ENCODE peak calls at places on chromosomes 11 and 22, in four cellular contexts. One of them, this sample, is unnamed.
A peak's percentile ranks its signal among the peaks of the same experiment; 100 is the strongest.

GRCh38 chr11:133908827-133909226 is 47.9 kb downstream of the IGSF9B start:
- DNase-seq in colonic mucosa: no peak
- DNase-seq in IMR-90: no peak
- DNase-seq in AG04449: no peak
- DNase-seq in this sample: no peak

GRCh38 chr11:70476669-70477068 is 78.3 kb downstream of the CTTN start:
- DNase-seq in colonic mucosa: no peak
- DNase-seq in IMR-90: peak; percentile 15
- DNase-seq in AG04449: no peak
- DNase-seq in this sample: no peak

GRCh38 chr22:50236731-50237409 is 8.0 kb downstream of the TUBGCP6 start:
- DNase-seq in colonic mucosa: no peak
- DNase-seq in IMR-90: peak; percentile 17
- DNase-seq in AG04449: no peak
- DNase-seq in this sample: no peak

GRCh38 chr22:25673721-25674120 is 68.3 kb upstream of the MYO18B start:
- DNase-seq in colonic mucosa: no peak
- DNase-seq in IMR-90: no peak
- DNase-seq in AG04449: no peak
- DNase-seq in this sample: no peak

GRCh38 chr22:37267128-37267587 is 15.2 kb upstream of the CYTH4 start:
- DNase-seq in colonic mucosa: peak; percentile 50
- DNase-seq in IMR-90: no peak
- DNase-seq in AG04449: no peak
- DNase-seq in this sample: no peak

GRCh38 chr11:75518204-75518549 is 7.6 kb downstream of the GDPD5 start:
- DNase-seq in colonic mucosa: no peak
- DNase-seq in IMR-90: no peak
- DNase-seq in AG04449: no peak
- DNase-seq in this sample: no peak

GRCh38 chr22:49271831-49272230 is 555.8 kb downstream of the BRD1 start:
- DNase-seq in colonic mucosa: no peak
- DNase-seq in IMR-90: no peak
- DNase-seq in AG04449: no peak
- DNase-seq in this sample: no peak

GRCh38 chr11:910044-910588 is 494 bp downstream of the CHID1 start:
- DNase-seq in colonic mucosa: no peak
- DNase-seq in IMR-90: no peak
- DNase-seq in AG04449: no peak
- DNase-seq in this sample: no peak

GRCh38 chr22:31127181-31127772 is 4.5 kb downstream of the INPP5J start:
- DNase-seq in colonic mucosa: no peak
- DNase-seq in IMR-90: no peak
- DNase-seq in AG04449: no peak
- DNase-seq in this sample: no peak

GRCh38 chr11:109865558-109866186 is 227.5 kb upstream of the ZC3H12C start:
- DNase-seq in colonic mucosa: peak; percentile 21
- DNase-seq in IMR-90: no peak
- DNase-seq in AG04449: no peak
- DNase-seq in this sample: no peak

GRCh38 chr11:73312806-73313403 is 4.8 kb downstream of the ARHGEF17 start:
- DNase-seq in colonic mucosa: no peak
- DNase-seq in IMR-90: peak; percentile 72
- DNase-seq in AG04449: no peak
- DNase-seq in this sample: no peak
- H3K4me3 ChIP-seq in colonic mucosa: peak overlapping the region; percentile 15
- H3K4me3 ChIP-seq in IMR-90: peak overlapping the region; percentile 47
- H3K4me3 ChIP-seq in AG04449: peak overlapping the region; percentile 81
- H3K4me3 ChIP-seq in this sample: peak overlapping the region; percentile 56

DNA sequence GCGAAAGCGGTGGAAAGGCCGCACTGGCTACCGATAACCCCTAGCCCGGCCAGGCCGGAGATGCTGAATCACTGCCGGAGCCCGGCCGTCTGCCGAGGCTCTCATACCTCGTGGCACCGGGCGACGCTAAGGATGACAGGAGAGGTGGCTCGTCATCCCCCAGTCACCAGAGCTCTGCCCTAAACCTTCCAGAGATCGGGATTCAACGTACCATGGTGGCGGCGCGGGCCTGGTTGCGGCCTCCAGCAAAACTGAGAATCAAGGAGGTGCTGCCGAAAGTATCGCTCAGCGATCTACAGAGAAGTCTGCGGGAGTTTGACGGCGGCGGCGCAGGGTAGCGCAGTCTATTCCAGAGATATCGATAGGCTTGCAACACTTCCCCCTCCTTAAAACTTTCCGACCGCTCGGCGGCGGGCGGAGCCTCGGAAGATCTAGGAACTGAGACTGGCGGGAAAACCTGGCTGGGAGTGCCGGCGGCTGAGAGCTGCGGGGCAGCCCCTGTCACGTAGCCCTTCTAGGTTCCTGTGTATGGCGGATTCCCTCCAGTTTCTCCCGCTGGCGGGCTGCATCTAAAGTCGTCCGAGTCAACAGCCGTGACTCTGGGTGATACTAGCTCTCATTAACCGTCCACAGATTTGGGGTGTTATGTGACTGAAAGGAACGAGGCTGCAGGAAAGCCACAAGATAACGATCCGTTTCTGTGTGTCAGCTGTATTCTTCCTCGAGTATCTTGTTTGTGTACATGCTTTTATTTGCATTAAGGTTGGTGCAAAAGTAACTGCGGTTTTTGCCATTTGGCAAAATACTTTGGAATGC is at the start of gene PSMA1:
- DNase-seq in colonic mucosa: peak; percentile 97
- DNase-seq in IMR-90: peak; percentile 94
- DNase-seq in AG04449: peak; percentile 78
- DNase-seq in this sample: peak; percentile 81
- TF ChIP-seq CTCF in colonic mucosa: peak; percentile 42
- TF ChIP-seq CTCF in IMR-90: no peak
- TF ChIP-seq CTCF in AG04449: peak; percentile 5
- TF ChIP-seq CTCF in this sample: peak; percentile 2

GRCh38 chr11:12835286-12835685 is 161.1 kb downstream of the TEAD1 start:
- DNase-seq in colonic mucosa: no peak
- DNase-seq in IMR-90: no peak
- DNase-seq in AG04449: no peak
- DNase-seq in this sample: no peak

GRCh38 chr11:12834630-12835029 is 160.4 kb downstream of the TEAD1 start:
- DNase-seq in colonic mucosa: no peak
- DNase-seq in IMR-90: no peak
- DNase-seq in AG04449: no peak
- DNase-seq in this sample: no peak

GRCh38 chr11:12841946-12842630 is 167.0 kb upstream of the RASSF10 start:
- DNase-seq in colonic mucosa: no peak
- DNase-seq in IMR-90: peak; percentile 84
- DNase-seq in AG04449: no peak
- DNase-seq in this sample: peak; percentile 70

GRCh38 chr11:12840871-12841516 is 166.8 kb downstream of the TEAD1 start:
- DNase-seq in colonic mucosa: no peak
- DNase-seq in IMR-90: peak; percentile 52
- DNase-seq in AG04449: no peak
- DNase-seq in this sample: no peak

GRCh38 chr11:12838463-12839120 is 164.4 kb downstream of the TEAD1 start:
- DNase-seq in colonic mucosa: no peak
- DNase-seq in IMR-90: no peak
- DNase-seq in AG04449: no peak
- DNase-seq in this sample: no peak
- H3K4me3 ChIP-seq in colonic mucosa: no peak overlapping the region
- H3K4me3 ChIP-seq in IMR-90: no peak overlapping the region
- H3K4me3 ChIP-seq in AG04449: no peak overlapping the region
- H3K4me3 ChIP-seq in this sample: no peak overlapping the region

GRCh38 chr11:32713496-32713895 is 81.0 kb downstream of the CCDC73 start:
- DNase-seq in colonic mucosa: no peak
- DNase-seq in IMR-90: no peak
- DNase-seq in AG04449: no peak
- DNase-seq in this sample: no peak
- TF ChIP-seq CTCF in colonic mucosa: no peak
- TF ChIP-seq CTCF in IMR-90: peak; percentile 34
- TF ChIP-seq CTCF in AG04449: no peak
- TF ChIP-seq CTCF in this sample: peak; percentile 17

GRCh38 chr11:111916768-111917167 is 1.9 kb upstream of the C11orf52 start:
- DNase-seq in colonic mucosa: no peak
- DNase-seq in IMR-90: no peak
- DNase-seq in AG04449: no peak
- DNase-seq in this sample: no peak

GRCh38 chr11:111920908-111921307 is 2.2 kb downstream of the C11orf52 start:
- DNase-seq in colonic mucosa: no peak
- DNase-seq in IMR-90: no peak
- DNase-seq in AG04449: no peak
- DNase-seq in this sample: no peak

GRCh38 chr11:111917312-111917711 is 1.4 kb upstream of the C11orf52 start:
- DNase-seq in colonic mucosa: no peak
- DNase-seq in IMR-90: no peak
- DNase-seq in AG04449: no peak
- DNase-seq in this sample: no peak

GRCh38 chr11:111917788-111918187 is 925 bp upstream of the C11orf52 start:
- DNase-seq in colonic mucosa: no peak
- DNase-seq in IMR-90: no peak
- DNase-seq in AG04449: no peak
- DNase-seq in this sample: no peak

GRCh38 chr11:111918390-111919256 is at the start of gene C11orf52:
- DNase-seq in colonic mucosa: peak; percentile 87
- DNase-seq in IMR-90: peak; percentile 57
- DNase-seq in AG04449: no peak
- DNase-seq in this sample: no peak
- H3K4me3 ChIP-seq in colonic mucosa: peak within 1 kb of the TSS; percentile 21
- H3K4me3 ChIP-seq in IMR-90: peak within 1 kb of the TSS; percentile 23
- H3K4me3 ChIP-seq in AG04449: peak within 1 kb of the TSS; percentile 16
- H3K4me3 ChIP-seq in this sample: no peak within 1 kb of the TSS

DNA sequence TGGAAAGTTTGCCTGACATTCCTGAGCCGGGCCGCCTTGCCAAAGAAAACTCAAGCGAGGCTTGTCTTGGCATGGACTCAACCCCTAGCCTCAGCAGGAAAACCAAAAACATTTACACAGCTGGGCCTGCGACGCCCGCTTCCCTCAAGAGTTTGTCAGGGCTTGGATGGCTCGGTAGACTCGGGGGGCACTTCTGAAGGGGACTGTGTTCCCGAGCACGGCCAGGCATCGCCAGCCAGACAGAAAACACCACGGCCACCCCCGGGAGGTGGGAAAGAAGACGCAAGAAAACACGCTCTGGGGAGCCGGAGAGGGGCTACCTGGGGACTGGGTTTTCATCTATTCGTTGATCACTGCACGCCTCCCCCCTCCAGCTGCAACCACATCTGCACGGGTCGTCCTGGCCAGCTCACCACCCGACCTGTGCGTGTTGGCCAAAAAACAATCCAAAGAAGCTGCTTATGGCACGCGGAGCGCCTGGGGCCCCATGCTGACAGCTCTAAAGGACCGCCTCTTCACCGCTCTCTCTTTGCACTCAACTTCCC is 380.7 kb downstream of the MN1 start:
- DNase-seq in colonic mucosa: peak; percentile 52
- DNase-seq in IMR-90: peak; percentile 95
- DNase-seq in AG04449: peak; percentile 79
- DNase-seq in this sample: peak; percentile 63
- TF ChIP-seq CTCF in colonic mucosa: no peak
- TF ChIP-seq CTCF in IMR-90: no peak
- TF ChIP-seq CTCF in AG04449: no peak
- TF ChIP-seq CTCF in this sample: no peak

GRCh38 chr11:120333801-120334200 is 2.4 kb upstream of the ARHGEF12 start:
- DNase-seq in colonic mucosa: no peak
- DNase-seq in IMR-90: no peak
- DNase-seq in AG04449: no peak
- DNase-seq in this sample: no peak
- H3K4me3 ChIP-seq in colonic mucosa: no peak overlapping the region
- H3K4me3 ChIP-seq in IMR-90: no peak overlapping the region
- H3K4me3 ChIP-seq in AG04449: no peak overlapping the region
- H3K4me3 ChIP-seq in this sample: no peak overlapping the region

DNA sequence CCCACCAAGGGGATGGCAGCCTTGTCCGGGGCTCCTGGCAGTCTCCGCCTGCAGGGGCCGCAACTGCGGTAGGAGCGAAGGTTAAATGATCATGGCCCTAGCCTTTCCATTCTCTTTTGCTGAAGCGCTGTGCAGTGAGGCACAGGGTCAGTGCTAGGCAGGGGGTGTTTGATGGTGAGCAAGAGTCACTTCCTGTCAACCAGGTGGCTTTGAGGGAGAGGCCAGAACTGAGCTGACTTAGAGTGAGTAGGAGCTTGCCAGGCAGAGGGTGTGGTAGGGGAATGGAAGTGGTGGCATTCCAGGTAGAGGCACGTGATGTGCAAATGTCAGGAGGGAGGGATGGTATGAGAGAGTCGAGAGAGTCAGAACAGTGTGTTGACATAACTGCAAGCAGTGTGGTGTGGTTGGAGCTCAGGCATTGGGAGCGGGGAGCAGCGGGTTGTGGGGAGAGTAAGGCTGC is 33.1 kb downstream of the AMPD3 start:
- DNase-seq in colonic mucosa: peak; percentile 56
- DNase-seq in IMR-90: peak; percentile 11
- DNase-seq in AG04449: no peak
- DNase-seq in this sample: no peak
- TF ChIP-seq CTCF in colonic mucosa: no peak
- TF ChIP-seq CTCF in IMR-90: no peak
- TF ChIP-seq CTCF in AG04449: no peak
- TF ChIP-seq CTCF in this sample: no peak

GRCh38 chr11:112227471-112227870 is 1.2 kb downstream of the PTS start:
- DNase-seq in colonic mucosa: no peak
- DNase-seq in IMR-90: no peak
- DNase-seq in AG04449: no peak
- DNase-seq in this sample: no peak
- H3K4me3 ChIP-seq in colonic mucosa: peak overlapping the region; percentile 74
- H3K4me3 ChIP-seq in IMR-90: peak overlapping the region; percentile 93
- H3K4me3 ChIP-seq in AG04449: peak overlapping the region; percentile 83
- H3K4me3 ChIP-seq in this sample: peak overlapping the region; percentile 77